ENCODE peak calls at places on chromosomes 5 and 9, in eight cellular contexts. V is ovary, O is GM12891, C is spleen, L is uterus, D is adrenal gland, K is heart left ventricle, Q is sigmoid colon. N is an unnamed sample.

GRCh38 chr9:18568969-18569368 is 95.0 kb downstream of the ADAMTSL1 start:
- DNase-seq in V (no peak), O (no peak), C (no peak), L (no peak), D (no peak), K (no peak), Q (no peak), N (no peak)

GRCh38 chr9:91100878-91101450 is 260.8 kb downstream of the AUH start:
- DNase-seq in V (no peak), O (no peak), C (no peak), L (peak), D (no peak), K (peak), Q (peak), N (no peak)

GRCh38 chr9:134626576-134627416 is 14.8 kb upstream of the COL5A1 start:
- DNase-seq in V (no peak), O (no peak), C (peak), L (peak), D (no peak), K (no peak), Q (peak), N (no peak)

GRCh38 chr5:81519217-81519905 is 125.4 kb upstream of the ACOT12 start:
- DNase-seq in V (no peak), O (no peak), C (no peak), L (no peak), D (no peak), K (no peak), Q (no peak), N (no peak)

GRCh38 chr5:53362521-53362941 is 117.9 kb upstream of the FST start:
- DNase-seq in V (no peak), O (no peak), C (no peak), L (no peak), D (peak), K (no peak), Q (no peak), N (no peak)

GRCh38 chr5:5421149-5421960 is 1.1 kb upstream of the ICE1 start:
- DNase-seq in V (no peak), O (no peak), C (no peak), L (no peak), D (no peak), K (no peak), Q (no peak), N (no peak)

GRCh38 chr5:119439140-119439625 is 13.1 kb upstream of the HSD17B4 start:
- DNase-seq in V (no peak), O (no peak), C (no peak), L (no peak), D (no peak), K (no peak), Q (no peak), N (no peak)

GRCh38 chr9:132409828-132410528 is at the start of gene CFAP77:
- DNase-seq in V (peak), O (peak), C (peak), L (no peak), D (peak), K (peak), Q (peak), N (peak)

GRCh38 chr5:166724284-166724683 is 1567.2 kb upstream of the WWC1 start:
- DNase-seq in V (no peak), O (no peak), C (no peak), L (no peak), D (no peak), K (no peak), Q (no peak), N (no peak)

GRCh38 chr5:102152906-102153787 is 142.9 kb downstream of the SLCO4C1 start:
- DNase-seq in V (no peak), O (no peak), C (no peak), L (no peak), D (no peak), K (no peak), Q (no peak), N (no peak)

GRCh38 chr9:108545446-108545845 is 310.3 kb downstream of the ACTL7B start:
- DNase-seq in V (no peak), O (no peak), C (no peak), L (no peak), D (no peak), K (no peak), Q (no peak), N (no peak)

GRCh38 chr5:73498057-73498992 is at the start of gene BTF3:
- DNase-seq in V (peak), O (peak), C (peak), L (peak), D (peak), K (peak), Q (peak), N (peak)

GRCh38 chr5:120306331-120306730 is 157.8 kb upstream of the PRR16 start:
- DNase-seq in V (no peak), O (no peak), C (no peak), L (no peak), D (no peak), K (no peak), Q (no peak), N (no peak)

GRCh38 chr5:95080456-95080855 is 204.4 kb downstream of the MCTP1 start:
- DNase-seq in V (no peak), O (no peak), C (no peak), L (no peak), D (no peak), K (no peak), Q (no peak), N (no peak)

GRCh38 chr9:82584349-82584846 is 478.5 kb downstream of the RASEF start:
- DNase-seq in V (no peak), O (no peak), C (no peak), L (no peak), D (no peak), K (no peak), Q (no peak), N (no peak)

GRCh38 chr5:175687231-175687701 is 29.4 kb downstream of the HRH2 start:
- DNase-seq in V (no peak), O (no peak), C (peak), L (no peak), D (no peak), K (peak), Q (peak), N (no peak)

GRCh38 chr5:43573058-43573457 is 16.2 kb upstream of the PAIP1 start:
- DNase-seq in V (no peak), O (no peak), C (no peak), L (no peak), D (no peak), K (no peak), Q (no peak), N (no peak)

GRCh38 chr9:93813687-93814560 is 141.2 kb downstream of the BARX1 start:
- DNase-seq in V (no peak), O (no peak), C (peak), L (no peak), D (no peak), K (no peak), Q (no peak), N (no peak)

GRCh38 chr5:117434266-117434665 is 859.6 kb upstream of the SEMA6A start:
- DNase-seq in V (no peak), O (no peak), C (no peak), L (no peak), D (no peak), K (no peak), Q (no peak), N (no peak)

GRCh38 chr9:4887556-4887955 is 94.8 kb downstream of the RCL1 start:
- DNase-seq in V (peak), O (no peak), C (no peak), L (no peak), D (no peak), K (peak), Q (no peak), N (no peak)

GRCh38 chr5:158013939-158014338 is 155.0 kb upstream of the CLINT1 start:
- DNase-seq in V (no peak), O (no peak), C (no peak), L (no peak), D (peak), K (no peak), Q (no peak), N (no peak)

GRCh38 chr9:17799383-17799782 is 220.5 kb downstream of the SH3GL2 start:
- DNase-seq in V (no peak), O (no peak), C (no peak), L (no peak), D (no peak), K (no peak), Q (no peak), N (no peak)

GRCh38 chr5:150229571-150229970 is 39.7 kb downstream of the SLC6A7 start:
- DNase-seq in V (no peak), O (no peak), C (no peak), L (no peak), D (no peak), K (no peak), Q (no peak), N (no peak)

GRCh38 chr5:157463621-157464407 is 3.8 kb downstream of the NIPAL4 start:
- DNase-seq in V (no peak), O (no peak), C (no peak), L (no peak), D (no peak), K (no peak), Q (no peak), N (no peak)

GRCh38 chr9:70533492-70533891 is 119.0 kb upstream of the KLF9 start:
- DNase-seq in V (no peak), O (no peak), C (no peak), L (no peak), D (no peak), K (no peak), Q (no peak), N (no peak)

GRCh38 chr9:6584881-6585597 is 60.5 kb downstream of the GLDC start:
- DNase-seq in V (no peak), O (no peak), C (no peak), L (no peak), D (no peak), K (no peak), Q (no peak), N (no peak)

GRCh38 chr9:93137362-93137761 is 3.3 kb upstream of the NINJ1 start:
- DNase-seq in V (no peak), O (no peak), C (no peak), L (no peak), D (no peak), K (no peak), Q (no peak), N (no peak)

GRCh38 chr9:132541966-132542830 is 40.2 kb upstream of the BARHL1 start:
- DNase-seq in V (no peak), O (no peak), C (no peak), L (no peak), D (no peak), K (no peak), Q (no peak), N (no peak)

GRCh38 chr5:129367883-129368282 is 92.2 kb upstream of the ADAMTS19 start:
- DNase-seq in V (no peak), O (no peak), C (no peak), L (no peak), D (no peak), K (no peak), Q (no peak), N (no peak)

GRCh38 chr9:83304686-83305085 is 233.5 kb downstream of the FRMD3 start:
- DNase-seq in V (peak), O (no peak), C (no peak), L (peak), D (peak), K (peak), Q (peak), N (no peak)

GRCh38 chr5:12772276-12772675 is 868.0 kb upstream of the CTNND2 start:
- DNase-seq in V (no peak), O (no peak), C (no peak), L (no peak), D (no peak), K (no peak), Q (no peak), N (no peak)

GRCh38 chr5:35213608-35214007 is 16.7 kb downstream of the PRLR start:
- DNase-seq in V (no peak), O (no peak), C (no peak), L (no peak), D (no peak), K (no peak), Q (no peak), N (no peak)

GRCh38 chr5:141420855-141421488 is at the start of gene PCDHGA11:
- DNase-seq in V (no peak), O (no peak), C (no peak), L (no peak), D (no peak), K (peak), Q (no peak), N (peak)

GRCh38 chr9:124477211-124478013 is 27.2 kb downstream of the ADGRD2 start:
- DNase-seq in V (no peak), O (no peak), C (no peak), L (no peak), D (no peak), K (no peak), Q (no peak), N (no peak)

DNA sequence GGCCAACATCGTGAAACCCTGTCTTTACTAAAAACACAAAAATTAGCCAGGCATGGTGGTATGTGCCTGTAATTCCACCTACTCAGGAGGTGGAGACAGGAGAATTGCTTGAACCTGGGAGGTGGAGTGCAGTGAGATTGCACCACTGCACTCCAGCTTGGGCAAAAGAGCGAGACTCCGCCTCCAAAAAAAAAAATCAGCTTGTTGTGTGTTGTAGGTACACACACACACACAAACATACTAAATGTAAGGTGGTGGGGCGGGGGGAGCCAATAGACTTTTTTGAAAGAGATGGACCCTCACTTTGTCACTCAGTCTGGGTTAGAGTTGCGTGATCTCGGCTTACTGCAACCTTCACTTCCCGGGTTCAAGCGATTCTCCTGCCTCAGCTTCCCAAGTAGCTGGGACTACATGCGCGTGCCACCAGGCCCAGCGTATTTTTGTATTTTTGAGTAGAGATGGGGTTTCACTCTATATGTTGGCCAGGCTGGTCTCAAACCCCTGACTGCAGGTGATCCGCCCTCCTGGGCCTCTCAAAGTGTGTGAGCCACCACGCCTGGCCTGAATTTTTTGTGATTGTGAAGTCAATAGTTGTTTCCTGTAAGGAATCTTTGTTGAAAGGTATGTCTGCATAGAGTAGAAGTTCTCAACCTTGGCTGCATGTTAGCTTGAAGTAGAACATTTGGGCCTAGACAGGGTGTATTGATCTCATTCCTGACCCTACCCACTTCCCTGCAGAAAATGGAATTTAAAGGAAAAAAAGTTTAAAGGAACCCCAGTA is 13.7 kb downstream of the NPM1 start:
- DNase-seq in V (no peak), O (no peak), C (no peak), L (no peak), D (no peak), K (no peak), Q (no peak), N (no peak)
- TF ChIP-seq POLR2A in V (no peak), O (no peak), C (no peak), L (no peak), D (no peak), K (no peak), Q (no peak), N (no peak)

DNA sequence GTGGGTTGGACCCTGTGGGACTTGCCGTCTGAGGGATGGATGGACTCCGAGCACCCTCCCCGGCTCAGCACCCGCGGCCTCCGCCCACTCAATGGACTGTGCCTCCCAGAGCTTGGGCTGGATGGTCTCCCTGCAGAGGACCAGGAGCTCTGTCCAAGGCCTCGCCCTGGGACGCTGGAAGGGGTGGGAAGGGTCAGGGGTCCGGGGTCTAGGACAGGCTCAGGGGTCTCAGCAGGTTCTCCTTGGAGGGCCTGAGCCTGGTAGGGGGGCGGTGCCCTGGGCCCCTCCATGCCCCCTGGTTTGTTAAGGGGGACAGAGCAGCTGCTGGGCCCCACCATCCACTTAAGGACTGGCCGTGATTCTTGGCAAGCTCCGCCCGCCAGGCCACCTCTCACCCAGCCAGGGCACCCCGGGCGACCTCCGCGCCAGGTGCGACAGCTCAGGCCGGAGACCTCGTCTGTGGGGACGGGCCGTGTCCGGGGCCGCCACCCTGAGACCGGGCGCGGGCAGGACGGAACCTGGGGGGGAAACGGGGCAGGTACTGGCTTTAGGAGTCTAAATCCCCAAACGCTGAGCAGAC is 29.2 kb downstream of the EXOC3 start:
- DNase-seq in V (peak), O (no peak), C (peak), L (no peak), D (no peak), K (peak), Q (peak), N (no peak)
- TF ChIP-seq POLR2A in V (no peak), O (no peak), C (no peak), L (no peak), D (no peak), K (no peak), Q (no peak), N (no peak)

GRCh38 chr5:122078116-122078865 is at the start of gene LOX:
- DNase-seq in V (peak), O (no peak), C (no peak), L (peak), D (peak), K (peak), Q (peak), N (no peak)
- TF ChIP-seq POLR2A in V (no peak), O (no peak), C (no peak), L (peak), D (no peak), K (no peak), Q (no peak), N (no peak)

GRCh38 chr5:163463063-163463435 is 2.6 kb downstream of the HMMR start:
- DNase-seq in V (no peak), O (no peak), C (no peak), L (no peak), D (no peak), K (no peak), Q (no peak), N (no peak)

GRCh38 chr5:163459465-163459887 is 426 bp downstream of the NUDCD2 start:
- DNase-seq in V (no peak), O (no peak), C (no peak), L (no peak), D (no peak), K (no peak), Q (no peak), N (no peak)

GRCh38 chr5:163460562-163461176 is at the start of gene HMMR:
- DNase-seq in V (no peak), O (no peak), C (no peak), L (no peak), D (no peak), K (no peak), Q (no peak), N (no peak)

GRCh38 chr5:163458778-163459405 is 1.0 kb downstream of the NUDCD2 start:
- DNase-seq in V (no peak), O (no peak), C (no peak), L (no peak), D (no peak), K (no peak), Q (no peak), N (no peak)

GRCh38 chr5:163459888-163460561 is at the start of gene NUDCD2:
- DNase-seq in V (peak), O (peak), C (peak), L (peak), D (peak), K (peak), Q (peak), N (peak)
- TF ChIP-seq POLR2A in V (peak), O (peak), C (peak), L (peak), D (peak), K (peak), Q (peak), N (peak)

DNA sequence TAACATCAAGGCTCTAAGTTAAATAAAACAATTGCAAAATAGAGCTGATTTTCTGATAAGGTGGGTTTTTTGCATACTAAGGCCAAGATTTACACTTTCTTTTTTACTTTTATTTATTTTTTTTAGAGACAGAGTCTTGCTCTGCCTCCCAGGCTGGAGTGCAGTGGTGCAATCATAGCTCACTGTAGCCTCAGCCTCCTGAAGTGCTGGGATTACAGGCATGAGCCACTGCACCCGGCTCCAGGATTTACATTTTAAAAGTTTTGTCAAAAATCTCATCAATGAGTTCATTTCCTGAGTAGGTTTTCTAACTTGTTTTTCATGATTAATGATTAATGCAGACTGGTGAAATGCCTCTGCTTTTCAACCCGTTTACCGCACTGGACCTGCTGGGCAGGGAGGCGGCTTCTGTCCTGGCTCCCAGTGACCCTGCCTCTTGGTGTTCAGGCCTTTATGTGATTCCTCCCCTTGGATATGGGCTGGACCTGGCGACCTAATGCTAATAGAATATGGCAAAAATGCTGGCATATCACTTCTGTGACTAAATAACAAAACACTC is 72.0 kb upstream of the PTCH1 start:
- DNase-seq in V (no peak), O (no peak), C (no peak), L (no peak), D (no peak), K (no peak), Q (no peak), N (no peak)
- TF ChIP-seq POLR2A in V (no peak), O (no peak), C (no peak), L (no peak), D (no peak), K (no peak), Q (no peak), N (no peak)

DNA sequence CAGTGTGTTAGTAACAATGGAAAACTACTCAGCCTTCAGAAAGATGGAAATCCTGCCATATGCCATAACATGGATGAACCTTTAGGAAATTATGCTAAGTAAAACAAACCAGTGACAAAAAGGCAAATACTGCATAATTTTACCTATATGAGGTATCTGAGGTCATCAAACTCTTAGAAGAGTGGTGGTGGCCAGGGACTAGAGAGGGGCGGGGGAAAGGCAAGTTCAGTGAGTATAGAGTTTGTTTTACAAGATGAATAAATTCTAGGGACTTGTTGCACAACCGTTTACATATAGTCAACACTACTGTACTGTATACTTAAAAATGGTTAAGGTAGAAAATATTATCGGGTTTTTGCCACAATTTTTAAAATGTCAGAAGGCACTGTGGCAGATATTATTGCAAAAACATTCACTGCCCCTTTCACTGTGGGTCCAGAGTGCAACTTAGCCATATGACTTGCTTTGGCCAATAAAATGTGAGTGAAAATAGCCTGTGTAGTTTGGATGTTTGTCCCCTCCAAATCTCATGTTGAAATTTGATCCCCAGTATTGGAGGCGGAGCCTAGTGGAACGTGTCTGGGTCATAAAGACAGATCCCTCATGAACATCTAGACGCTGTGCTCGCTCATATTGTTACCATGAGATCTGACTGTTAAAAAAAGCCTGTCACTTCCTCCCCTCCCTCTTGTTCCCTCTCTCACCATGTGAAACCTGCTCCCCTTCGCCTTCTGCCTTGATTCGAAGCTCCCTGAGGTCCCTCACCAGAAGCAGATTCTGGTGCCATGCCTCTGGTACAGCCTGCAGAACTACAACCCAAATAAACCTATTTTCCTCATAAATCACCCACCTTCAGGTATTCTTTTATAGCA is 9.5 kb downstream of the ZNF367 start:
- DNase-seq in V (no peak), O (no peak), C (no peak), L (no peak), D (no peak), K (no peak), Q (no peak), N (no peak)
- TF ChIP-seq POLR2A in V (no peak), O (no peak), C (no peak), L (no peak), D (no peak), K (no peak), Q (no peak), N (peak)

N was measured in GM12892.